ENCODE peak calls at places on chromosomes 16 and 17, in eight cellular contexts. Z is tibial artery, F is A673, S is A549, C is MM.1S, J is mucosa of descending colon, R is ascending aorta, M is left ventricle myocardium inferior. L is an unnamed sample.

GRCh38 chr17:62967111-62967449 is 1.0 kb downstream of the TANC2 start:
- DNase-seq in Z (no peak), J (no peak), S (no peak), M (no peak), R (no peak), F (no peak), C (no peak), L (no peak)

GRCh38 chr17:32303861-32304288 is 38.1 kb downstream of the C17orf75 start:
- DNase-seq in C (no peak), R (no peak), Z (no peak), F (no peak), M (no peak), J (no peak), S (no peak), L (no peak)

GRCh38 chr17:78568494-78569115 is 8.6 kb downstream of the DNAH17 start:
- DNase-seq in Z (no peak), F (no peak), M (no peak), S (peak; percentile 52), C (no peak), R (no peak), J (no peak), L (no peak)

GRCh38 chr16:70805380-70805779 is 4.4 kb upstream of the VAC14 start:
- DNase-seq in C (no peak), R (no peak), S (no peak), F (no peak), J (no peak), Z (no peak), M (no peak), L (no peak)

GRCh38 chr16:29757950-29758466 is 12.2 kb upstream of the C16orf54 start:
- DNase-seq in C (no peak), J (no peak), M (no peak), S (no peak), R (no peak), F (no peak), Z (no peak), L (no peak)

GRCh38 chr16:67458121-67458641 is 22.8 kb downstream of the ATP6V0D1 start:
- DNase-seq in F (no peak), J (peak; percentile 40), S (no peak), R (no peak), M (peak; percentile 54), C (no peak), Z (no peak), L (no peak)

GRCh38 chr17:752620-753219 is 656 bp upstream of the GEMIN4 start:
- DNase-seq in S (peak; percentile 48), R (no peak), M (peak; percentile 75), C (no peak), J (peak; percentile 68), Z (peak; percentile 83), F (peak; percentile 76), L (peak; percentile 88)

GRCh38 chr17:35188111-35188510 is 6.1 kb downstream of the SLC35G3 start:
- DNase-seq in M (no peak), J (no peak), C (no peak), R (no peak), Z (no peak), S (no peak), F (no peak), L (no peak)

GRCh38 chr17:38559880-38560230 is 45.9 kb downstream of the SRCIN1 start:
- DNase-seq in M (no peak), R (no peak), J (no peak), F (no peak), C (no peak), Z (no peak), S (no peak), L (no peak)

GRCh38 chr16:55495616-55496289 is 13.1 kb upstream of the LPCAT2 start:
- DNase-seq in M (no peak), C (no peak), R (no peak), F (no peak), Z (no peak), J (no peak), S (no peak), L (no peak)

GRCh38 chr17:29836643-29837042 is 93.4 kb downstream of the SSH2 start:
- DNase-seq in M (no peak), C (no peak), J (no peak), F (peak; percentile 28), S (no peak), R (no peak), Z (no peak), L (no peak)

GRCh38 chr16:84029297-84030096 is 13.1 kb downstream of the SLC38A8 start:
- DNase-seq in R (no peak), J (no peak), F (no peak), S (no peak), Z (no peak), C (no peak), M (no peak), L (no peak)

GRCh38 chr16:31083081-31083480 is 5.7 kb downstream of the PRSS53 start:
- DNase-seq in R (no peak), M (no peak), F (peak; percentile 36), J (no peak), C (no peak), Z (no peak), S (no peak), L (no peak)

GRCh38 chr16:86505899-86506864 is 4.1 kb upstream of the FOXF1 start:
- DNase-seq in S (no peak), M (no peak), C (no peak), R (no peak), F (no peak), Z (no peak), J (no peak), L (no peak)

GRCh38 chr17:38464723-38465419 is 36.6 kb downstream of the ARHGAP23 start:
- DNase-seq in S (peak; percentile 81), C (no peak), Z (peak; percentile 90), J (peak; percentile 73), R (peak; percentile 67), F (peak; percentile 75), M (peak; percentile 84), L (peak; percentile 94)

GRCh38 chr16:71359431-71359830 is 908 bp downstream of the CALB2 start:
- DNase-seq in F (no peak), C (no peak), S (no peak), J (no peak), M (no peak), R (no peak), Z (no peak), L (no peak)

GRCh38 chr16:57957396-57958392 is 13.2 kb downstream of the CNGB1 start:
- DNase-seq in M (no peak), R (no peak), J (no peak), Z (no peak), F (no peak), S (no peak), C (no peak), L (peak; percentile 60)

GRCh38 chr17:82385559-82386255 is 14.1 kb downstream of the UTS2R start:
- DNase-seq in F (no peak), R (no peak), Z (no peak), S (no peak), C (no peak), M (peak; percentile 33), J (no peak), L (peak; percentile 68)

GRCh38 chr17:48671697-48672171 is 45.6 kb upstream of the HOXB9 start:
- DNase-seq in C (peak; percentile 63), F (peak; percentile 90), J (peak; percentile 88), Z (peak; percentile 68), M (peak; percentile 84), R (no peak), S (peak; percentile 79), L (peak; percentile 91)

GRCh38 chr17:32335647-32336046 is 6.3 kb downstream of the C17orf75 start:
- DNase-seq in R (no peak), F (peak; percentile 42), J (no peak), Z (no peak), M (no peak), C (no peak), S (no peak), L (no peak)

GRCh38 chr16:89841275-89841674 is 13.0 kb downstream of the SPIRE2 start:
- DNase-seq in J (no peak), R (no peak), F (no peak), S (no peak), M (no peak), Z (no peak), C (no peak), L (no peak)

GRCh38 chr17:60573139-60573975 is 26.6 kb upstream of the PPM1D start:
- DNase-seq in Z (no peak), S (no peak), F (no peak), J (no peak), M (no peak), R (no peak), C (no peak), L (no peak)
- TF ChIP-seq CTCF in Z (no peak), S (no peak), F (no peak), J (no peak), M (no peak), R (no peak), C (no peak), L (no peak)

DNA sequence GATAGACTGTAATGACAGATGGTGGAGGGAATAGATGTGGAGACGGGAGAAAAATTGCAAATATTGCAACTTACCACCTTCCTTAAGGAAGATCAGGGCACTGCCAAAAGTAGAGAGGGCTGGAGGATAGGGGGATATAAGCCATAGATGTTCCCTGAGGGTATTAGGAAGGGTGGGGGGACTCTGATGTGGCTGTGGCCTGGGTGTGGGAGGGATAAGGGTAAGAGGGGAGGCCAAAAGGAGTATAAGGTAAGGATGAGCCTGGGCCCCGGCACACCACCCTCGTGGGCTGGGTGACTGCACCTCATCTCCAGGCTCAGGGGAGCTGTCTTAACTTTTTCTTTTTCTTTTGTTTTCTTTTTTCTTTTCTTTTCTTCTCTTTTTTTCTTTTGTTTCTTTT is 30.6 kb upstream of the BRD7 start:
- DNase-seq in S (no peak), Z (no peak), C (no peak), F (no peak), R (no peak), J (no peak), M (no peak), L (no peak)
- H3K4me1 ChIP-seq in S (peaks cover 11% of the 10 kb centered on the region), Z (no peaks in the 10 kb centered on the region), C (no peaks in the 10 kb centered on the region), F (no peaks in the 10 kb centered on the region), R (peaks cover 6% of the 10 kb centered on the region), J (no peaks in the 10 kb centered on the region), M (no peaks in the 10 kb centered on the region), L (no peaks in the 10 kb centered on the region)

GRCh38 chr17:16551878-16552636 is 16.9 kb downstream of the ZNF287 start:
- DNase-seq in C (no peak), Z (no peak), J (no peak), R (no peak), F (no peak), M (no peak), S (peak; percentile 8), L (no peak)
- H3K9me3 ChIP-seq in C (no peaks in the 10 kb centered on the region), Z (peaks cover 94% of the 10 kb centered on the region), J (peaks cover 100% of the 10 kb centered on the region), R (peaks cover 98% of the 10 kb centered on the region), F (peaks cover 78% of the 10 kb centered on the region), M (peaks cover 100% of the 10 kb centered on the region), S (peaks cover 99% of the 10 kb centered on the region), L (peaks cover 64% of the 10 kb centered on the region)

GRCh38 chr17:8888704-8889302 is 21.3 kb upstream of the PIK3R6 start:
- DNase-seq in C (no peak), F (no peak), R (no peak), J (no peak), S (no peak), M (no peak), Z (no peak), L (no peak)

GRCh38 chr17:8889458-8890210 is 22.2 kb upstream of the PIK3R6 start:
- DNase-seq in C (no peak), J (no peak), M (no peak), R (no peak), F (no peak), Z (no peak), S (no peak), L (no peak)

GRCh38 chr17:8890671-8891070 is 23.2 kb upstream of the PIK3R6 start:
- DNase-seq in M (no peak), C (no peak), S (no peak), R (no peak), Z (no peak), F (no peak), J (no peak), L (no peak)

GRCh38 chr17:8885968-8886674 is 18.6 kb upstream of the PIK3R6 start:
- DNase-seq in Z (no peak), R (no peak), S (no peak), C (no peak), M (no peak), J (no peak), F (no peak), L (no peak)

GRCh38 chr17:8887834-8888703 is 20.6 kb upstream of the PIK3R6 start:
- DNase-seq in S (peak; percentile 84), F (no peak), R (no peak), J (peak; percentile 56), Z (peak; percentile 40), C (peak; percentile 26), M (peak; percentile 52), L (no peak)
- TF ChIP-seq CTCF in S (peak; percentile 65), F (no peak), R (no peak), J (no peak), Z (no peak), C (peak; percentile 46), M (peak; percentile 60), L (peak; percentile 18)

L was measured in kidney.